ENCODE peak calls at places on chromosomes 7 and 10, in ten cellular contexts. Y, B, Z, V, E, U, W, X, P and O are unnamed samples.

GRCh38 chr7:867406-868188 is 8.8 kb upstream of the GET4 start:
- DNase-seq in Y (peak; percentile 91), B (peak; percentile 90), Z (peak; percentile 40), V (no peak), E (no peak), U (no peak), W (peak; percentile 93), X (no peak), P (peak; percentile 65), O (no peak)

GRCh38 chr7:73585196-73585595 is 6.8 kb upstream of the TBL2 start:
- DNase-seq in Y (no peak), B (no peak), Z (no peak), V (no peak), E (no peak), U (no peak), W (no peak), X (no peak), P (no peak), O (no peak)

GRCh38 chr10:13272164-13272571 is 27.7 kb downstream of the PHYH start:
- DNase-seq in Y (no peak), B (peak; percentile 37), Z (no peak), V (peak; percentile 65), E (no peak), U (no peak), W (no peak), X (peak; percentile 66), P (peak; percentile 53), O (peak; percentile 62)

GRCh38 chr10:33334170-33334838 is at the start of gene NRP1:
- DNase-seq in Y (no peak), B (peak; percentile 39), Z (no peak), V (peak; percentile 66), E (peak; percentile 75), U (no peak), W (peak; percentile 79), X (peak; percentile 1), P (peak; percentile 27), O (no peak)

GRCh38 chr7:152853236-152853635 is 93.7 kb downstream of the ACTR3B start:
- DNase-seq in Y (no peak), B (no peak), Z (no peak), V (no peak), E (no peak), U (no peak), W (no peak), X (no peak), P (no peak), O (no peak)

GRCh38 chr10:79249156-79250121 is 97.8 kb upstream of the PPIF start:
- DNase-seq in Y (no peak), B (no peak), Z (no peak), V (no peak), E (no peak), U (no peak), W (no peak), X (no peak), P (no peak), O (no peak)

GRCh38 chr10:50503661-50504320 is 120.0 kb downstream of the SGMS1 start:
- DNase-seq in Y (no peak), B (no peak), Z (peak; percentile 62), V (no peak), E (peak; percentile 41), U (no peak), W (no peak), X (no peak), P (no peak), O (no peak)

GRCh38 chr7:136874393-136875032 is 6.1 kb downstream of the CHRM2 start:
- DNase-seq in Y (no peak), B (no peak), Z (no peak), V (peak; percentile 57), E (peak; percentile 76), U (no peak), W (no peak), X (no peak), P (no peak), O (no peak)

GRCh38 chr7:12881712-12882111 is 194.3 kb downstream of the ARL4A start:
- DNase-seq in Y (no peak), B (no peak), Z (no peak), V (no peak), E (no peak), U (no peak), W (no peak), X (no peak), P (no peak), O (no peak)

DNA sequence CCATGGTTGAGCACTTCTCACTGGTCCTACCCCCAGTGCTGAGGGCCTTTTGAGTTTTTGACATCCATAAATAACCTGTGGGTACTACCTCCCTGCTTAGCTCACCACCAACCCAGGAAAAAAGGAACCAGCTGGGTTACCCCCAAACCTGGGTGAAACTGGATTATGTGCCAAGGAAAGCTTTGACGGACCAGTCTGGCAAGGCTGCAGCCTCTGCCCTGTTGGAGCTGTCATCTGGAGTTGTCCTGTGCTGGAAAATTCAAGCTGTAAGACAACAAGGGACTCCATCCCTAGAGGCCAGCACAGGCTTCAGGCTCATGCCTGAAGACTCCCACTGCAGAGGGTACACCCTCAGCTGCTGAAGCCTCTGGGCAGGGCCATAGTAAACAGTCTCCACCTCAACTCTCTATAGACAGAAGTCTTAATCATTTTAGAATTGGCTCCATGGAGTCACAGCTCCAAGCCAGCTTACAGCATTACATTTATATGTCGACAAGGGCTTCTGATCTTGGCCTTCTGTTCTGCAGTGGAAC is 115.5 kb upstream of the AFAP1L2 start:
- DNase-seq in Y (peak; percentile 45), B (peak; percentile 62), Z (no peak), V (peak; percentile 9), E (no peak), U (no peak), W (no peak), X (no peak), P (no peak), O (no peak)
- H3K27ac ChIP-seq in Y (peak overlapping the region; percentile 97), B (peak overlapping the region; percentile 92), Z (peak overlapping the region; percentile 96), V (peak overlapping the region; percentile 2), E (no peak overlapping the region), U (peak overlapping the region; percentile 93), W (peak overlapping the region; percentile 56), X (no peak overlapping the region), P (no peak overlapping the region), O (no peak overlapping the region)

GRCh38 chr10:47165711-47166404 is 134.1 kb upstream of the GDF10 start:
- DNase-seq in Y (no peak), B (no peak), Z (no peak), V (no peak), E (no peak), U (peak; percentile 36), W (peak; percentile 87), X (peak; percentile 33), P (peak; percentile 68), O (peak; percentile 23)
- H3K27ac ChIP-seq in Y (no peak overlapping the region), B (peak overlapping the region; percentile 6), Z (peak overlapping the region; percentile 22), V (no peak overlapping the region), E (no peak overlapping the region), U (peak overlapping the region; percentile 74), W (peak overlapping the region; percentile 78), X (peak overlapping the region; percentile 13), P (peak overlapping the region; percentile 69), O (peak overlapping the region; percentile 36)

GRCh38 chr7:128829391-128830166 is 627 bp upstream of the FLNC start:
- DNase-seq in Y (peak; percentile 48), B (no peak), Z (no peak), V (peak; percentile 60), E (peak; percentile 84), U (no peak), W (peak; percentile 83), X (no peak), P (peak; percentile 55), O (no peak)

GRCh38 chr7:128827248-128827958 is 2.8 kb upstream of the FLNC start:
- DNase-seq in Y (no peak), B (no peak), Z (no peak), V (peak; percentile 80), E (peak; percentile 91), U (no peak), W (peak; percentile 87), X (no peak), P (no peak), O (no peak)

GRCh38 chr7:128826512-128826911 is 3.7 kb upstream of the FLNC start:
- DNase-seq in Y (no peak), B (no peak), Z (no peak), V (no peak), E (no peak), U (no peak), W (peak; percentile 26), X (no peak), P (no peak), O (no peak)

GRCh38 chr7:128827971-128828711 is 2.1 kb upstream of the FLNC start:
- DNase-seq in Y (no peak), B (no peak), Z (no peak), V (peak; percentile 74), E (peak; percentile 82), U (no peak), W (peak; percentile 85), X (no peak), P (no peak), O (no peak)

GRCh38 chr7:128826916-128827247 is 3.3 kb upstream of the FLNC start:
- DNase-seq in Y (no peak), B (no peak), Z (no peak), V (no peak), E (no peak), U (no peak), W (peak; percentile 32), X (no peak), P (no peak), O (no peak)
- H3K27ac ChIP-seq in Y (no peak overlapping the region), B (no peak overlapping the region), Z (no peak overlapping the region), V (peak overlapping the region; percentile 58), E (no peak overlapping the region), U (no peak overlapping the region), W (peak overlapping the region; percentile 24), X (no peak overlapping the region), P (peak overlapping the region; percentile 94), O (no peak overlapping the region)

DNA sequence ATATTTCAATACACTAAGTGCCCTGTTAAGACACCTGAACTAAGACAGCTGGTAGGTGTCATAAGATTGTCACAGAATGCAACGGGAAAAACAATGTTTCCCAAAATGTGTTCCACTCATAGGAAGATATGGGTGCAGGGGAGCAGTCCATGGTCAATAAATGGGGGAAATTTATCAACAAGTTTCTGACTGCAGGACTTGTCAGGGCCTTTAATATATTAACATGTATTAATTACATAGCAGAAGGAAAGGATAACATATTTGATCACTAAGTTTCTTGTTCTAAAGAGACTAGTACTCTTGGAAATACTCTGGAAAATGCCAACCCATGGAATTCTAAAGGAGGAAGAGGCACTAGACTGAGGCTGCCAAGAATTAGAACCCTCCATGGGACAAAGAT is 6.7 kb downstream of the RBP3 start:
- DNase-seq in Y (no peak), B (no peak), Z (no peak), V (no peak), E (no peak), U (no peak), W (no peak), X (no peak), P (no peak), O (no peak)
- H3K27ac ChIP-seq in Y (no peak overlapping the region), B (no peak overlapping the region), Z (no peak overlapping the region), V (no peak overlapping the region), E (no peak overlapping the region), U (no peak overlapping the region), W (no peak overlapping the region), X (no peak overlapping the region), P (no peak overlapping the region), O (no peak overlapping the region)

DNA sequence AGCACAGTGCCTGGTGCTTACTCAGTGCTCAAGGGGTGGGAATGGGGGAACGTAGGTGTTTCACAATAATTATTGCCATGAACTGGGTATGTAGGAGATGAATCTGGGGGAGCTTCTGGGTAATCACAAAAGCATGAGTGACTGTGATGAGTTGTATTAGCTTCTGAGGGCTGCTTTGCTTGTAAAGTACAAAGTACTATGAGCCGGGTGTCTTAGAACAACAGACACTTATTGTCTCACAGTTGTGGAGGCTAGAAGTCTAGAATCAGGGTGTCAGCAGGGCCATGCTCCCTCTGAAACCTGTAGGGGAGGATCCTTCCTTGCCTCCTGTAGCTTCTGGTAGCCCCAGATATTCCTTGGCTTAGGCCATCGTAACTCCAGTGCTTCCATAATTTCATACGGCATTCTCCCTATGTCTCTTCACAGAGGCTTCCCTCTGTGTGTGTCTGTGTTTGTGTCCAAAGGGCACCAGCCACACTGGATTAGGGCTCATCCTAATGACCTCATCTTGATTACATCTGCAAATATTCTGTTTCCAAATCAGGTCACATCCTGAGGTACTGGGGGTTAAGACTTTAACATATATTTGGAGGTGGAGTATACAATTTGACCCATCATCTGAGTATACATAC is 84.8 kb upstream of the AGBL3 start:
- DNase-seq in Y (no peak), B (no peak), Z (no peak), V (no peak), E (no peak), U (no peak), W (no peak), X (no peak), P (no peak), O (no peak)
- H3K27ac ChIP-seq in Y (no peak overlapping the region), B (no peak overlapping the region), Z (no peak overlapping the region), V (no peak overlapping the region), E (no peak overlapping the region), U (no peak overlapping the region), W (peak overlapping the region; percentile 37), X (no peak overlapping the region), P (peak overlapping the region; percentile 83), O (no peak overlapping the region)